ENCODE peak calls at places on chromosome 2, in eight cellular contexts. P, K, S, I, A, Y, M and G are unnamed samples.

GRCh38 chr2:118937817-118938216 is 4.2 kb upstream of the MARCO start:
- DNase-seq in A (no peak), Y (no peak), P (no peak), S (no peak), I (no peak), M (no peak), K (no peak), G (no peak)

GRCh38 chr2:47414682-47415458 is 11.9 kb downstream of the MSH2 start:
- DNase-seq in A (no peak), M (no peak), Y (peak), P (no peak), S (no peak), I (no peak), K (no peak), G (no peak)

GRCh38 chr2:2098458-2099167 is 232.5 kb downstream of the MYT1L start:
- DNase-seq in M (no peak), K (no peak), I (no peak), A (no peak), P (no peak), Y (no peak), S (no peak), G (no peak)

GRCh38 chr2:81894451-81894990 is 1590.0 kb upstream of the LRRTM1 start:
- DNase-seq in A (no peak), P (no peak), S (peak), M (no peak), I (no peak), Y (no peak), K (no peak), G (no peak)

GRCh38 chr2:221999702-222000101 is 299.1 kb downstream of the PAX3 start:
- DNase-seq in I (no peak), P (no peak), Y (no peak), M (peak), K (no peak), S (peak), A (no peak), G (peak)

GRCh38 chr2:69960821-69961220 is 610 bp downstream of the ASPRV1 start:
- DNase-seq in P (no peak), K (no peak), M (peak), S (no peak), Y (no peak), A (no peak), I (no peak), G (no peak)

GRCh38 chr2:232142049-232142448 is 180.5 kb downstream of the DIS3L2 start:
- DNase-seq in P (no peak), A (no peak), S (peak), M (no peak), I (peak), Y (peak), K (no peak), G (peak)

GRCh38 chr2:105283532-105283931 is 42.0 kb downstream of the GPR45 start:
- DNase-seq in P (no peak), I (no peak), K (no peak), S (no peak), Y (no peak), M (no peak), A (no peak), G (no peak)

GRCh38 chr2:219598308-219599078 is 836 bp downstream of the STK11IP start:
- DNase-seq in I (no peak), Y (no peak), P (no peak), S (no peak), K (no peak), A (no peak), M (no peak), G (no peak)

GRCh38 chr2:61898810-61899209 is 6.7 kb upstream of the COMMD1 start:
- DNase-seq in Y (peak), A (no peak), S (peak), K (no peak), M (no peak), P (no peak), I (peak), G (no peak)

GRCh38 chr2:172397136-172397825 is 30.1 kb upstream of the ITGA6 start:
- DNase-seq in A (no peak), M (no peak), Y (no peak), S (peak), K (no peak), P (no peak), I (no peak), G (no peak)

GRCh38 chr2:209771474-209772292 is at the start of gene UNC80:
- DNase-seq in S (peak), I (no peak), A (peak), K (peak), Y (peak), P (no peak), M (peak), G (peak)

GRCh38 chr2:24050041-24050655 is 607 bp downstream of the FKBP1B start:
- DNase-seq in S (peak), K (no peak), P (no peak), M (peak), Y (no peak), I (no peak), A (no peak), G (no peak)

GRCh38 chr2:233489666-233490065 is 76.9 kb downstream of the USP40 start:
- DNase-seq in K (no peak), S (peak), P (no peak), I (no peak), A (no peak), M (no peak), Y (no peak), G (no peak)

GRCh38 chr2:144512421-144513272 is 7.3 kb downstream of the ZEB2 start:
- DNase-seq in P (no peak), M (no peak), I (no peak), S (no peak), Y (no peak), A (no peak), K (no peak), G (no peak)

GRCh38 chr2:120854766-120855530 is 119.3 kb downstream of the GLI2 start:
- DNase-seq in A (no peak), Y (no peak), K (no peak), M (peak), P (no peak), I (no peak), S (no peak), G (no peak)

GRCh38 chr2:142843731-142844130 is 33.7 kb upstream of the KYNU start:
- DNase-seq in I (no peak), S (no peak), M (no peak), K (no peak), A (no peak), Y (no peak), P (no peak), G (no peak)

GRCh38 chr2:85741811-85742507 is 11.8 kb upstream of the ATOH8 start:
- DNase-seq in A (no peak), I (no peak), M (no peak), K (no peak), S (peak), Y (no peak), P (no peak), G (no peak)

GRCh38 chr2:119407430-119408220 is 24.0 kb upstream of the TMEM37 start:
- DNase-seq in P (peak), M (peak), A (peak), I (peak), Y (peak), K (no peak), S (peak), G (peak)

GRCh38 chr2:46647041-46647440 is 167.7 kb downstream of the TMEM247 start:
- DNase-seq in M (no peak), S (no peak), K (no peak), P (no peak), Y (no peak), I (no peak), A (no peak), G (no peak)

GRCh38 chr2:205141381-205141780 is 540.9 kb upstream of the NRP2 start:
- DNase-seq in I (no peak), A (no peak), P (no peak), K (no peak), M (no peak), S (no peak), Y (no peak), G (no peak)

GRCh38 chr2:236712304-236712703 is 142.7 kb downstream of the ACKR3 start:
- DNase-seq in S (peak), K (no peak), Y (no peak), M (no peak), A (no peak), P (no peak), I (no peak), G (no peak)

GRCh38 chr2:71798266-71799012 is 345.1 kb downstream of the DYSF start:
- DNase-seq in A (no peak), S (peak), Y (peak), I (peak), P (no peak), M (peak), K (peak), G (no peak)

GRCh38 chr2:239461551-239462515 is 61.0 kb upstream of the HDAC4 start:
- DNase-seq in M (peak), P (no peak), I (no peak), Y (no peak), K (no peak), S (peak), A (no peak), G (peak)

GRCh38 chr2:235703711-235704295 is 210.0 kb downstream of the AGAP1 start:
- DNase-seq in I (no peak), S (no peak), K (no peak), Y (no peak), M (no peak), A (no peak), P (no peak), G (no peak)

GRCh38 chr2:71618327-71619113 is 165.2 kb downstream of the DYSF start:
- DNase-seq in Y (peak), I (no peak), S (peak), P (no peak), A (no peak), K (peak), M (peak), G (peak)

GRCh38 chr2:12304494-12305228 is 412.1 kb upstream of the TRIB2 start:
- DNase-seq in M (no peak), Y (no peak), A (no peak), K (no peak), I (no peak), P (no peak), S (peak), G (peak)

GRCh38 chr2:74548285-74548918 is 5.3 kb downstream of the LOXL3 start:
- DNase-seq in I (no peak), P (no peak), A (no peak), M (peak), Y (no peak), S (no peak), K (no peak), G (no peak)

GRCh38 chr2:96907405-96908041 is 37.6 kb upstream of the SEMA4C start:
- DNase-seq in A (no peak), Y (no peak), I (peak), S (peak), M (peak), K (no peak), P (no peak), G (peak)

GRCh38 chr2:218867900-218868299 is 8.3 kb downstream of the WNT6 start:
- DNase-seq in A (no peak), S (no peak), Y (no peak), K (no peak), P (no peak), I (no peak), M (peak), G (no peak)

GRCh38 chr2:234406085-234406484 is 90.8 kb downstream of the ARL4C start:
- DNase-seq in Y (no peak), K (no peak), P (no peak), A (no peak), S (no peak), I (no peak), M (no peak), G (no peak)

GRCh38 chr2:142693171-142693950 is 184.1 kb upstream of the KYNU start:
- DNase-seq in A (no peak), I (no peak), M (peak), P (no peak), K (no peak), S (no peak), Y (no peak), G (no peak)

GRCh38 chr2:120874401-120874821 is 138.7 kb downstream of the GLI2 start:
- DNase-seq in Y (no peak), S (no peak), A (no peak), K (no peak), P (no peak), I (no peak), M (no peak), G (no peak)